ENCODE peak calls at places on chromosome 15, in ten cellular contexts. X is spleen, D is GM12891, P is endothelial cell of umbilical vein, J is SK-N-MC, V is K562, A is GM12892, U is breast epithelium, T is upper lobe of left lung, W is SK-N-SH. I is an unnamed sample.

GRCh38 chr15:25678498-25678865 is 184.6 kb downstream of the ATP10A start:
- DNase-seq in X (no peak), D (no peak), P (no peak), J (no peak), V (no peak), A (no peak), U (no peak), T (peak), W (no peak), I (no peak)

GRCh38 chr15:62135532-62136134 is 29.5 kb downstream of the C2CD4B start:
- DNase-seq in X (no peak), D (no peak), P (peak), J (no peak), V (no peak), A (no peak), U (no peak), T (no peak), W (no peak), I (no peak)

GRCh38 chr15:70466305-70466704 is 297.1 kb downstream of the UACA start:
- DNase-seq in X (peak), D (no peak), P (no peak), J (no peak), V (no peak), A (no peak), U (no peak), T (no peak), W (no peak), I (no peak)

GRCh38 chr15:66042624-66043023 is 173.3 kb downstream of the RAB11A start:
- DNase-seq in X (no peak), D (no peak), P (no peak), J (no peak), V (no peak), A (no peak), U (peak), T (no peak), W (no peak), I (no peak)

GRCh38 chr15:38129531-38130199 is 123.0 kb upstream of the SPRED1 start:
- DNase-seq in X (no peak), D (no peak), P (peak), J (no peak), V (no peak), A (no peak), U (peak), T (no peak), W (peak), I (peak)

GRCh38 chr15:40010681-40011080 is 28.3 kb downstream of the SRP14 start:
- DNase-seq in X (no peak), D (no peak), P (no peak), J (no peak), V (no peak), A (no peak), U (no peak), T (no peak), W (peak), I (no peak)

GRCh38 chr15:42932833-42933515 is 12.4 kb upstream of the TTBK2 start:
- DNase-seq in X (no peak), D (no peak), P (peak), J (no peak), V (no peak), A (no peak), U (no peak), T (no peak), W (no peak), I (no peak)

GRCh38 chr15:62391565-62392262 is 226.6 kb upstream of the C2CD4B start:
- DNase-seq in X (peak), D (peak), P (peak), J (no peak), V (peak), A (peak), U (peak), T (peak), W (peak), I (no peak)

GRCh38 chr15:36863551-36863950 is 236.8 kb downstream of the MEIS2 start:
- DNase-seq in X (no peak), D (no peak), P (no peak), J (no peak), V (no peak), A (no peak), U (no peak), T (no peak), W (no peak), I (no peak)

GRCh38 chr15:29135266-29135665 is 134.4 kb downstream of the NSMCE3 start:
- DNase-seq in X (no peak), D (no peak), P (no peak), J (no peak), V (no peak), A (no peak), U (no peak), T (no peak), W (no peak), I (no peak)

GRCh38 chr15:64515196-64515595 is 54.8 kb downstream of the ZNF609 start:
- DNase-seq in X (no peak), D (no peak), P (no peak), J (no peak), V (no peak), A (no peak), U (no peak), T (no peak), W (no peak), I (no peak)

DNA sequence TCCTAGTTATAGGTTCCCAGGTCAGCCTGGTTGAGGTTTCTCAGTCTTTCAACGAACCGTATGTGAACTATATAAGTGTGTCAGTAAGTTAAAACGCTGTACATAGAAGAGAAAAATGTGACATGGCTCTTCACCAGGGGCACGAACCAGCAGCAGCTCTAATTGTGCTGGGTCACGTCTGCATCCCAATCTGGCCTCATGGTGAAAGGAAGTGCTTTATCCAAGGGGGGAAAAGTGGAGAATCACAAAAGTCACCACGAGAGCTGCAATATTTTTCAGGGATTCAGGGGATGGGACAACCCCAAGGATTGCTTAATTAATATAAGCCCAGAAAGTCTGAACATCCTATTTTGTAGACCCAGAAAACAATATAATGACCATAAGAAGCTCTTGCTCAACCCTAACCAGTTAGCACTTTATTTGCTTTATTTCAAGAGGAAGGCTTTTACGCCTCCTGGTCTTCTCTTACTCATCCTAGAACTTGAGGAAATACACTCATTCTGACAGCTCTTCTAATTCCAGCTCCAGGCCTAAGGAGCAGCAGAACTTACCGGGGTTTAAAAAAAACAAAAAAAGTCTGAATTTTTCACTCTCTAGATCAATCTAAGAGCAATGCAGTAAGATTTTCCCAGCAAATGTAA is 16.5 kb downstream of the ANXA2 start:
- DNase-seq in X (no peak), D (no peak), P (no peak), J (no peak), V (no peak), A (no peak), U (no peak), T (no peak), W (no peak), I (no peak)
- TF ChIP-seq POLR2AphosphoS5 in X (no peak), D (no peak), P (peak), J (no peak), V (no peak), A (no peak), U (no peak), T (no peak), W (no peak), I (no peak)

GRCh38 chr15:75694241-75695182 is 18.1 kb downstream of the CSPG4 start:
- DNase-seq in X (peak), D (no peak), P (peak), J (no peak), V (peak), A (no peak), U (peak), T (peak), W (peak), I (no peak)
- TF ChIP-seq POLR2AphosphoS5 in X (no peak), D (no peak), P (no peak), J (no peak), V (peak), A (no peak), U (no peak), T (no peak), W (peak), I (no peak)

DNA sequence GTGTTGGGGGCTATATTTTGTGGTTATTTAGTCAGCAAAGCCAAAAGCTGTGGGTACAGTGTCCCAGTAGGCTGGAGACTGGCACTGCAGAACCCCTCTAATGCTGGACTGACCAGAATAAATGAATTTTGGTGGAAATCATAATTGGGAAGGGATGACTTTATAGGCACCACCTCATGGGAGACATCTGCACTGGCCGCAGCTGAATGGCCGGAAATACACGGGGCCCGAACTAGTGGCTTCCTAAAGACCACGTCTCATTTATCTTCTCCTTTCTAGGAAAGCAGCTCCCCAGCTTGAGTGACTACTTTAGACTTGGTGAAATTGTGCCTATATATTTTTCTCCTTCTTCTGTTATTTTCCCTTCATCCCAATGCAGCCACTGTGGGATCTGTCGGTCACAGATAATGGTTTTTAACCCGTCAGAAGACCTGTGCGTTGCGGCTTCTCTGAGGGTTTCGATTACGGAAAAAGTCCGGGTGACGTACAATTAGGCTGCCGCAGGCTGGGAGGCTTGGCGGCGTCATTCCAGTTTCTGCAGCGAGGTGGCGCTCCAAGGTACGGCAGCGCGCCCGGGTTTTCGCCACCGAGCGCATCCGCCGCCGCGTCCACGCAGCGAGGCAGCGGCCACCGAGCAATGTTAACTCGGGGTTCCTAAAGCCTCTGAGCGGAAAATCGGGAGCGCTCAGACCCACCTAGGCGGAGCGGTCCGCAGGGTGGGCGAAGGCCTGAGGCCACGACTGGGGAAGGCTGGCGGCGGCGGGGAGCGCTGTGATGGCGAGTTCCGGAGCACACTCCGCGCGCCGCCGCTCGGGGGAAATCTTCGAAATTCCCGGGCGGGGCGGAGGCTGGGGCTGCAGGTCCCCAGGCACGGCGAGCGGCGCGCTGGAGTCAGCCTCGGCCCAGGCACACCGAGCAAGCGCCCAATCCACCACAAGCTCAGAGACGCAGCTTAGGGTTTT is 26.3 kb downstream of the NR2F2 start:
- DNase-seq in X (peak), D (peak), P (peak), J (no peak), V (peak), A (peak), U (no peak), T (peak), W (peak), I (peak)
- TF ChIP-seq POLR2AphosphoS5 in X (peak), D (no peak), P (peak), J (no peak), V (peak), A (no peak), U (peak), T (peak), W (no peak), I (no peak)

GRCh38 chr15:74240002-74240568 is 4.0 kb downstream of the CCDC33 start:
- DNase-seq in X (peak), D (no peak), P (peak), J (peak), V (no peak), A (no peak), U (peak), T (peak), W (peak), I (no peak)
- TF ChIP-seq POLR2AphosphoS5 in X (peak), D (no peak), P (peak), J (peak), V (no peak), A (no peak), U (peak), T (peak), W (peak), I (no peak)

GRCh38 chr15:48332642-48333034 is 1.4 kb downstream of the DUT start:
- DNase-seq in X (no peak), D (no peak), P (no peak), J (no peak), V (no peak), A (no peak), U (no peak), T (no peak), W (no peak), I (no peak)

GRCh38 chr15:48330855-48331795 is at the start of gene DUT:
- DNase-seq in X (peak), D (peak), P (peak), J (no peak), V (peak), A (peak), U (peak), T (peak), W (peak), I (peak)

GRCh38 chr15:48333553-48333952 is 2.3 kb downstream of the DUT start:
- DNase-seq in X (no peak), D (no peak), P (no peak), J (no peak), V (no peak), A (no peak), U (no peak), T (no peak), W (no peak), I (no peak)

GRCh38 chr15:48330045-48330840 is 986 bp upstream of the DUT start:
- DNase-seq in X (no peak), D (no peak), P (peak), J (no peak), V (no peak), A (no peak), U (no peak), T (no peak), W (no peak), I (no peak)

GRCh38 chr15:48331796-48332641 is 790 bp downstream of the DUT start:
- DNase-seq in X (peak), D (peak), P (no peak), J (no peak), V (peak), A (peak), U (peak), T (peak), W (peak), I (no peak)
- TF ChIP-seq POLR2AphosphoS5 in X (no peak), D (no peak), P (no peak), J (peak), V (peak), A (peak), U (no peak), T (no peak), W (peak), I (no peak)